ENCODE peak calls at places on chromosomes 12 and 14, in four cellular contexts. B, X, O and S are unnamed samples.

GRCh38 chr12:24078318-24078765 is 128.9 kb upstream of the SOX5 start:
- DNase-seq in B (no peak), X (no peak), O (no peak), S (peak; percentile 11)

GRCh38 chr12:11805043-11805442 is 155.6 kb downstream of the ETV6 start:
- DNase-seq in O (no peak), B (no peak), X (no peak), S (no peak)

GRCh38 chr14:74867673-74868072 is 8.3 kb downstream of the PROX2 start:
- DNase-seq in X (peak; percentile 8), B (no peak), O (no peak), S (no peak)

GRCh38 chr14:103706551-103707328 is 8.5 kb downstream of the XRCC3 start:
- DNase-seq in O (no peak), B (no peak), X (no peak), S (no peak)

GRCh38 chr12:65653321-65653720 is 171.0 kb upstream of the HMGA2 start:
- DNase-seq in B (no peak), O (no peak), X (no peak), S (no peak)

GRCh38 chr14:51657762-51658161 is 6.1 kb downstream of the FRMD6 start:
- DNase-seq in X (no peak), O (no peak), B (no peak), S (no peak)

GRCh38 chr12:41345071-41345470 is 157.0 kb downstream of the PDZRN4 start:
- DNase-seq in X (no peak), O (no peak), B (no peak), S (no peak)

GRCh38 chr12:30345735-30346445 is 349.8 kb downstream of the IPO8 start:
- DNase-seq in B (no peak), X (no peak), O (no peak), S (no peak)

GRCh38 chr14:99881011-99881410 is 87.8 kb downstream of the EML1 start:
- DNase-seq in B (no peak), O (no peak), X (no peak), S (no peak)

GRCh38 chr12:85829391-85829790 is 6.8 kb downstream of the RASSF9 start:
- DNase-seq in X (no peak), O (no peak), B (no peak), S (peak; percentile 21)

GRCh38 chr12:108784270-108784669 is 53.0 kb upstream of the CORO1C start:
- DNase-seq in B (no peak), X (no peak), O (peak; percentile 91), S (no peak)

GRCh38 chr14:92258934-92259333 is 64.0 kb upstream of the SLC24A4 start:
- DNase-seq in O (no peak), B (no peak), X (no peak), S (no peak)

GRCh38 chr12:95551305-95551704 is at the start of gene USP44:
- DNase-seq in B (no peak), X (no peak), O (no peak), S (no peak)

GRCh38 chr12:115761784-115762183 is 515.7 kb downstream of the MED13L start:
- DNase-seq in X (no peak), B (no peak), O (no peak), S (no peak)

GRCh38 chr12:132346496-132347470 is 17.4 kb upstream of the GALNT9 start:
- DNase-seq in X (no peak), B (no peak), O (no peak), S (no peak)

GRCh38 chr12:52867636-52868035 is 18.8 kb upstream of the KRT78 start:
- DNase-seq in O (no peak), X (no peak), B (peak; percentile 64), S (no peak)

GRCh38 chr12:106625976-106626375 is 43.2 kb downstream of the RFX4 start:
- DNase-seq in O (no peak), B (no peak), X (no peak), S (no peak)